ENCODE peak calls at places on chromosomes 5 and 9, in five cellular contexts. T, S, X, K and G are unnamed samples.

GRCh38 chr9:97752274-97752673 is 55.1 kb upstream of the XPA start:
- DNase-seq in T (no peak), S (no peak), X (no peak), K (no peak), G (no peak)

GRCh38 chr5:134100283-134101011 is 14.0 kb upstream of the TCF7 start:
- DNase-seq in T (peak; percentile 87), S (peak; percentile 60), X (no peak), K (peak; percentile 60), G (peak; percentile 73)

GRCh38 chr9:2085719-2086515 is 70.8 kb downstream of the SMARCA2 start:
- DNase-seq in T (no peak), S (no peak), X (no peak), K (no peak), G (no peak)

GRCh38 chr5:9316733-9317132 is 229.1 kb downstream of the SEMA5A start:
- DNase-seq in T (no peak), S (no peak), X (no peak), K (no peak), G (no peak)

GRCh38 chr9:123225374-123225813 is 43.0 kb downstream of the STRBP start:
- DNase-seq in T (no peak), S (peak; percentile 14), X (no peak), K (peak; percentile 90), G (peak; percentile 45)

GRCh38 chr5:157672976-157673375 is 1.6 kb downstream of the C5orf52 start:
- DNase-seq in T (no peak), S (no peak), X (no peak), K (no peak), G (no peak)

GRCh38 chr5:142210011-142210410 is 101.4 kb downstream of the NDFIP1 start:
- DNase-seq in T (no peak), S (no peak), X (no peak), K (no peak), G (no peak)

GRCh38 chr5:138748630-138749081 is 4.6 kb upstream of the CTNNA1 start:
- DNase-seq in T (peak; percentile 24), S (no peak), X (no peak), K (no peak), G (no peak)

GRCh38 chr5:139404484-139404840 is 573 bp upstream of the SPATA24 start:
- DNase-seq in T (no peak), S (no peak), X (no peak), K (no peak), G (no peak)

GRCh38 chr9:34793428-34793827 is 83.5 kb upstream of the CCL21 start:
- DNase-seq in T (no peak), S (no peak), X (no peak), K (no peak), G (no peak)

GRCh38 chr9:84228130-84228735 is 112.3 kb downstream of the SLC28A3 start:
- DNase-seq in T (no peak), S (no peak), X (no peak), K (peak; percentile 61), G (no peak)

GRCh38 chr5:176402684-176403083 is 13.7 kb downstream of the CLTB start:
- DNase-seq in T (peak; percentile 30), S (no peak), X (no peak), K (no peak), G (no peak)

GRCh38 chr9:38621434-38622082 is 1.2 kb upstream of the ANKRD18A start:
- DNase-seq in T (peak; percentile 86), S (peak; percentile 19), X (no peak), K (peak; percentile 65), G (peak; percentile 55)

GRCh38 chr9:113613815-113614413 is 150.4 kb downstream of the RGS3 start:
- DNase-seq in T (peak; percentile 1), S (no peak), X (no peak), K (no peak), G (no peak)

GRCh38 chr9:111068816-111069215 is 30.5 kb upstream of the LPAR1 start:
- DNase-seq in T (no peak), S (no peak), X (no peak), K (no peak), G (no peak)

GRCh38 chr9:136438548-136438908 is 1.1 kb downstream of the INPP5E start:
- DNase-seq in T (no peak), S (peak; percentile 11), X (no peak), K (peak; percentile 66), G (no peak)

GRCh38 chr9:97908736-97909135 is 13.6 kb downstream of the TRMO start:
- DNase-seq in T (no peak), S (no peak), X (no peak), K (no peak), G (no peak)

GRCh38 chr5:175922192-175922885 is 45.8 kb downstream of the THOC3 start:
- DNase-seq in T (no peak), S (no peak), X (no peak), K (no peak), G (no peak)

GRCh38 chr5:40027395-40027794 is 602.6 kb upstream of the DAB2 start:
- DNase-seq in T (no peak), S (no peak), X (no peak), K (no peak), G (no peak)

GRCh38 chr5:110951373-110951791 is 120.1 kb upstream of the TSLP start:
- DNase-seq in T (no peak), S (no peak), X (no peak), K (no peak), G (no peak)

GRCh38 chr5:17895296-17896058 is 261.2 kb downstream of the TAF11L14 start:
- DNase-seq in T (no peak), S (no peak), X (no peak), K (no peak), G (no peak)

GRCh38 chr9:95511952-95512750 is 4.6 kb downstream of the PTCH1 start:
- DNase-seq in T (no peak), S (no peak), X (no peak), K (peak; percentile 80), G (no peak)

GRCh38 chr9:28547469-28547981 is 974.2 kb upstream of the C9orf72 start:
- DNase-seq in T (no peak), S (no peak), X (no peak), K (no peak), G (no peak)

GRCh38 chr9:38641985-38642864 is 21.8 kb upstream of the ANKRD18A start:
- DNase-seq in T (no peak), S (no peak), X (no peak), K (peak; percentile 81), G (no peak)

GRCh38 chr5:12358371-12359090 is 454.3 kb upstream of the CTNND2 start:
- DNase-seq in T (no peak), S (no peak), X (no peak), K (no peak), G (no peak)

GRCh38 chr9:7901676-7902075 is 102.1 kb upstream of the DMAC1 start:
- DNase-seq in T (no peak), S (no peak), X (no peak), K (no peak), G (no peak)

DNA sequence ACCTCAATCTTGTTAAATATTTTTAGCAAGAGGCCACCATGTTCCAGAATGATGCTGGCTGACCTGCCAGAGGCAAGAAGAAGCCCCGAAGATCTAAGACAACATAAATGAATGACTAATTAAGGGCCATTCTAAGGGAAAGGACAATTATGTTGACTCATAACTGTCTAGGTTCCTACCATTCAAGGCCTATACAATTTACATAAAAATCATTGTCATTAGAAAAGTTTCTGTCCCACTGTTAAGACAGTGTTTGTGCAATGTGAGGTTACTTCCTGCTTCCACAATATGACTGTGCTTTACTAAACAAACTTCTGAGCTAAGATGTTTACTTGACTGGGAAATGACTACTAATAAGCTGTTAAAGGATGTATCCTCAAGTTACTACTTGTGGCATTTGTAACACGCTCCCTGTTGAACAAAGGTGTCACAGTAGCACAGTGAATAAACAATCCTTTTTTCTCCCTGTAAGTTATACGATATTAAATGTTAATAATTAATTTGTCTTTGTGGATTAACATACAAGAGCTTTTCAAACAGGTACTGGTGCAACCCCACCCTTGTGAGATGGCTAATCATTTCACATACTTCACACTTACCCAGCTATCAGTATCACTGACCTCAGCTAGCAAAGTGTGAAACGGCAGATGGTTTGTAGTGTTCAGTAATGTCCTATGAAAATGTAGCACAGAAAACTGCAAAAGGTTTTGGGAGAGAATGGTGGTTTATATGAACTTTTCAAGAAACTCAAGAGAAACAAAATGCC is 195.8 kb downstream of the EFNA5 start:
- DNase-seq in T (no peak), S (no peak), X (no peak), K (no peak), G (no peak)
- H3K27ac ChIP-seq in T (peak overlapping the region; percentile 46), S (no peak overlapping the region), X (no peak overlapping the region), K (no peak overlapping the region), G (peak overlapping the region; percentile 58)

GRCh38 chr9:129482521-129483466 is 138.1 kb downstream of the C9orf50 start:
- DNase-seq in T (peak; percentile 88), S (no peak), X (peak; percentile 93), K (peak; percentile 75), G (no peak)
- H3K4me3 ChIP-seq in T (peak overlapping the region; percentile 49), S (peak overlapping the region; percentile 35), X (peak overlapping the region; percentile 63), K (peak overlapping the region; percentile 69), G (peak overlapping the region; percentile 22)

GRCh38 chr5:59249726-59250125 is 643.8 kb downstream of the PDE4D start:
- DNase-seq in T (no peak), S (no peak), X (no peak), K (no peak), G (no peak)
- H3K27ac ChIP-seq in T (no peak overlapping the region), S (no peak overlapping the region), X (no peak overlapping the region), K (no peak overlapping the region), G (no peak overlapping the region)

DNA sequence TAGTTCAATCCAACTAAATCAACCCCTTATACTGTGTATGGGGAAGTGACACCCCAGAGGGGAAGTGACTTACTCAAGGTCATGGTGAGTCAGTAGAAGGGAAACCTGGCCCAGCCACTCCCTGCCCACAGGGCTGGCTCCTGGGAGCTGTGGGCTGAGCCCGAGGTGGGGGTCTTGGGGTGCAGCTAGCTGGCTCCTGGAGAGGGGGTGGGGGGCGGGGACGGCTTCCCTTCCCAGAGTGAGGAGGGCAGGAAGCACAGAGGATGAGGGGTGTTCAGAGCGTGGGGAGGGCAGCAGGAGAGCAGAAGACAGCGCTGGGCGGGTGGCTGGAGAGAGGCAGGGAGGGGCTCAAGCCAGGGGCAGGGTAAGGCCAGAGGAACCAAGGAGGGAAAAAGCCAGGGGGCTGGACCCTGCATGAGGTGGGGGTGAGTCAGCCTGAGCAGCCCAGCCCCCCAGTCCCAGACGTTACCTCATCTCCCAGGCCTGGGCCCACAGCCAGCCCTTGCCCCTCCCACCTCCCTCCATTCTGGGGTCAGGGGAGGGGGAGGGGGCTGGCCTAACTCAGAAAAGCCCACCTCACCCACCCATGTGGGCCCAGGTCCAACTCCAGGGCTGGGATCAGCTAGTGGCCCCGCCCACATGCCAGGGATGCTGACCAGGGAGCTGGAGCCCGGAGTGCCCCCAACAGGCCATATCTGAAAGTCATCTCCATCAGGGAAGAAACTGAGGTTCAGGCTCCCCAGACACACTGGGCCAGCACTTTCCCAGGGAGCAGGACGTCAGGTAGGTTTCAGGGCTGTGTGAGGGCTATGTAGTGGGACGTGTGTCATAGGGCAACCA is 2.8 kb downstream of the PDLIM7 start:
- DNase-seq in T (peak; percentile 90), S (no peak), X (peak; percentile 95), K (peak; percentile 78), G (no peak)
- H3K4me3 ChIP-seq in T (no peak overlapping the region), S (no peak overlapping the region), X (peak overlapping the region; percentile 92), K (peak overlapping the region; percentile 83), G (no peak overlapping the region)